ENCODE peak calls at places on chromosome 2, in six cellular contexts. C, W, Z, X, T and E are unnamed samples.

GRCh38 chr2:30104273-30104672 is 42.5 kb upstream of the YPEL5 start:
- DNase-seq in C (no peak), W (no peak), Z (no peak), X (no peak), T (no peak), E (no peak)

GRCh38 chr2:224801360-224801759 is 85.2 kb upstream of the CCDC195 start:
- DNase-seq in C (no peak), W (no peak), Z (no peak), X (no peak), T (no peak), E (no peak)

GRCh38 chr2:13009027-13009426 is 292.3 kb downstream of the TRIB2 start:
- DNase-seq in C (peak; percentile 33), W (no peak), Z (no peak), X (no peak), T (no peak), E (peak; percentile 26)

GRCh38 chr2:98334439-98335078 is 11.7 kb upstream of the CNGA3 start:
- DNase-seq in C (peak; percentile 91), W (no peak), Z (peak; percentile 46), X (no peak), T (no peak), E (peak; percentile 63)

GRCh38 chr2:134128746-134129145 is 125.1 kb upstream of the MGAT5 start:
- DNase-seq in C (no peak), W (no peak), Z (no peak), X (no peak), T (no peak), E (no peak)

GRCh38 chr2:134268265-134268664 is 14.4 kb downstream of the MGAT5 start:
- DNase-seq in C (peak; percentile 48), W (no peak), Z (no peak), X (no peak), T (no peak), E (no peak)

GRCh38 chr2:132670961-132671781 is 1.2 kb upstream of the LYPD1 start:
- DNase-seq in C (peak; percentile 97), W (peak; percentile 44), Z (peak; percentile 78), X (no peak), T (no peak), E (peak; percentile 63)

GRCh38 chr2:72127401-72128058 is 20.1 kb downstream of the CYP26B1 start:
- DNase-seq in C (no peak), W (no peak), Z (peak; percentile 23), X (no peak), T (no peak), E (no peak)

GRCh38 chr2:64362562-64363026 is 91.4 kb upstream of the LGALSL start:
- DNase-seq in C (no peak), W (no peak), Z (no peak), X (no peak), T (peak; percentile 94), E (no peak)

GRCh38 chr2:218397502-218398436 is 1.9 kb upstream of the CTDSP1 start:
- DNase-seq in C (peak; percentile 60), W (peak; percentile 23), Z (peak; percentile 66), X (no peak), T (peak; percentile 99), E (peak; percentile 91)

GRCh38 chr2:36696533-36696932 is at the start of gene VIT:
- DNase-seq in C (no peak), W (no peak), Z (no peak), X (no peak), T (no peak), E (no peak)

GRCh38 chr2:222707689-222708273 is 36.3 kb downstream of the MOGAT1 start:
- DNase-seq in C (peak; percentile 87), W (no peak), Z (no peak), X (no peak), T (peak; percentile 69), E (peak; percentile 75)

GRCh38 chr2:113750385-113750784 is 6.1 kb downstream of the SLC35F5 start:
- DNase-seq in C (no peak), W (no peak), Z (no peak), X (no peak), T (no peak), E (no peak)

GRCh38 chr2:173130521-173131467 is 55.1 kb downstream of the MAP3K20 start:
- DNase-seq in C (no peak), W (no peak), Z (no peak), X (no peak), T (no peak), E (no peak)

GRCh38 chr2:191910518-191910917 is 63.6 kb upstream of the CAVIN2 start:
- DNase-seq in C (peak; percentile 92), W (no peak), Z (no peak), X (no peak), T (no peak), E (peak; percentile 23)

GRCh38 chr2:211103989-211104388 is 547.6 kb downstream of the CPS1 start:
- DNase-seq in C (no peak), W (no peak), Z (no peak), X (no peak), T (no peak), E (no peak)

GRCh38 chr2:46329803-46330775 is 32.9 kb downstream of the EPAS1 start:
- DNase-seq in C (peak; percentile 95), W (no peak), Z (no peak), X (no peak), T (peak; percentile 86), E (peak; percentile 95)

GRCh38 chr2:141723834-141724233 is 407.0 kb downstream of the LRP1B start:
- DNase-seq in C (no peak), W (no peak), Z (no peak), X (no peak), T (no peak), E (no peak)

GRCh38 chr2:231673348-231673770 is 35.0 kb upstream of the PTMA start:
- DNase-seq in C (peak; percentile 28), W (no peak), Z (peak; percentile 98), X (peak; percentile 90), T (peak; percentile 83), E (peak; percentile 85)

GRCh38 chr2:65265090-65266045 is 37.7 kb downstream of the ACTR2 start:
- DNase-seq in C (peak; percentile 91), W (peak; percentile 41), Z (no peak), X (no peak), T (peak; percentile 58), E (peak; percentile 87)

GRCh38 chr2:221353191-221353590 is 218.9 kb downstream of the EPHA4 start:
- DNase-seq in C (no peak), W (no peak), Z (no peak), X (no peak), T (no peak), E (no peak)

GRCh38 chr2:224591245-224591644 is 6.1 kb upstream of the CUL3 start:
- DNase-seq in C (no peak), W (no peak), Z (no peak), X (no peak), T (no peak), E (no peak)

GRCh38 chr2:7011376-7012083 is 94.3 kb downstream of the RNF144A start:
- DNase-seq in C (no peak), W (no peak), Z (no peak), X (no peak), T (no peak), E (peak; percentile 95)

GRCh38 chr2:173175222-173175621 is 99.6 kb downstream of the MAP3K20 start:
- DNase-seq in C (peak; percentile 81), W (no peak), Z (no peak), X (no peak), T (no peak), E (peak; percentile 79)

GRCh38 chr2:145654746-145655145 is 1134.8 kb upstream of the ZEB2 start:
- DNase-seq in C (no peak), W (no peak), Z (no peak), X (no peak), T (no peak), E (no peak)

GRCh38 chr2:200444530-200444929 is 65.3 kb downstream of the KCTD18 start:
- DNase-seq in C (no peak), W (no peak), Z (no peak), X (no peak), T (no peak), E (no peak)
- H3K27ac ChIP-seq in C (peak overlapping the region; percentile 29), W (no peak overlapping the region), Z (no peak overlapping the region), X (no peak overlapping the region), T (no peak overlapping the region), E (no peak overlapping the region)

GRCh38 chr2:189179607-189179979 is at the start of gene COL5A2:
- DNase-seq in C (peak; percentile 91), W (peak; percentile 40), Z (peak; percentile 42), X (no peak), T (no peak), E (peak; percentile 94)
- H4K8ac ChIP-seq in C (peak within 1 kb of the TSS; percentile 53), W (no peak within 1 kb of the TSS), Z (no peak within 1 kb of the TSS), X (no peak within 1 kb of the TSS), T (no peak within 1 kb of the TSS), E (no peak within 1 kb of the TSS)

GRCh38 chr2:148675708-148676107 is 31.2 kb downstream of the EPC2 start:
- DNase-seq in C (peak; percentile 54), W (no peak), Z (no peak), X (no peak), T (no peak), E (peak; percentile 18)
- H3K9me3 ChIP-seq in C (no peaks in the 10 kb centered on the region), W (peaks cover 17% of the 10 kb centered on the region), Z (no peaks in the 10 kb centered on the region), X (peaks cover 8% of the 10 kb centered on the region), T (no peaks in the 10 kb centered on the region), E (no peaks in the 10 kb centered on the region)

GRCh38 chr2:101714098-101714497 is 16.6 kb downstream of the MAP4K4 start:
- DNase-seq in C (no peak), W (no peak), Z (no peak), X (no peak), T (no peak), E (no peak)
- H3K27ac ChIP-seq in C (no peak overlapping the region), W (no peak overlapping the region), Z (no peak overlapping the region), X (no peak overlapping the region), T (no peak overlapping the region), E (no peak overlapping the region)

GRCh38 chr2:26454561-26455001 is 23.3 kb downstream of the OTOF start:
- DNase-seq in C (no peak), W (no peak), Z (no peak), X (no peak), T (no peak), E (no peak)

GRCh38 chr2:26455037-26455800 is 22.7 kb downstream of the OTOF start:
- DNase-seq in C (no peak), W (no peak), Z (no peak), X (no peak), T (no peak), E (no peak)

GRCh38 chr2:26451700-26452099 is 26.2 kb downstream of the OTOF start:
- DNase-seq in C (no peak), W (no peak), Z (no peak), X (no peak), T (no peak), E (no peak)

GRCh38 chr2:26455801-26456700 is 21.9 kb downstream of the OTOF start:
- DNase-seq in C (no peak), W (no peak), Z (peak; percentile 24), X (no peak), T (no peak), E (no peak)

DNA sequence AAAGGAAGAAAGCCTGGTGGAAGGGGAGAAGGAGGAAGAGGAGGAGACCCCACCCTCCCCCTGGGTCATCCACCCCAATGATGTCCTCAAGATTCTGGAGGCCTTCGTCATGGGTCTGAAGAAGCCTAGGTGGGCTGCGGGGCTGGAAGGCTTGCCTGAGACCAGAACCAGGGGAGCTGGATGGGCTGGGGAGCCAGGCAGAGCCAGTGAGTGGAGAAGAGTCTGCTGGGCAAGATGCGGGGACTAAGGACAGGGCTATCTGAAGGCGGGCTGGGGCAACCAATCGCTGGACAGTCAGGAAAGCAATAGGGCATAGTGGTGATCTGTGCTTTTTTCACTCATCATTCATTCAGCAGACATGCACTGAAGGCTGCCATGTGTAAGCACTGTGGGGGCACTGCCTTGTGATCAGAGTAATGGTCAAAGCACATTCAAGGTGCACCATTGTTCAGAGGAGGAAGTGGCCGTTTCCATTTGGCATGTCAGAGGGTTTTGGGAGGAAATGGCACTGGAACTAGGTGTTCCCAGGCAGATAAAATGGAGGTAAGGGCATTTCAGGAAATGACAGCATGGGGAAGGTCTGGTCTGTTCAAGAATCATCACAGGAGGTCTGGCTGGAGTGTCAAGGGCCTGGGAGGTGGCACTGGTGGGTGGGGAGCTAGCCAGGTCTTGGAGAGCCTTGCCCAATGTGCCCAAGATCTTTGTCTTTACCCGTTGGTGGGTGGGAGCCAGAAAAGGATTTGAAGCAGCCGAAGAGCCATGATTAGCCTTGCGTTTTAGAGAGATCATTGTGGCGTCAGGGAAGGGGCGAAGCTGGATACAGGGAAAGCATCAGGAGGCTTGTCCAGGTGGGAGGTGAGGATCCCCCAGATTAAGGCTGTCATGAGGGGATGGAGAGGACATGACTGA is 24.2 kb downstream of the OTOF start:
- DNase-seq in C (no peak), W (no peak), Z (no peak), X (no peak), T (no peak), E (no peak)
- H4K8ac ChIP-seq in C (no peak overlapping the region), W (no peak overlapping the region), Z (no peak overlapping the region), X (no peak overlapping the region), T (no peak overlapping the region), E (no peak overlapping the region)